ENCODE peak calls at places on chromosomes 7 and 10, in seven cellular contexts. One of them, this sample, is unnamed.

GRCh38 chr7:110442386-110442837 is 648.5 kb upstream of the LRRN3 start:
- DNase-seq in IMR-90: peak; percentile 37
- DNase-seq in A549: peak; percentile 62
- DNase-seq in GM12891: peak; percentile 9
- DNase-seq in NB4: peak; percentile 67
- DNase-seq in Peyer's patch: no peak
- DNase-seq in transverse colon: no peak
- DNase-seq in this sample: peak; percentile 68

GRCh38 chr10:91805110-91805825 is 7.0 kb downstream of the TNKS2 start:
- DNase-seq in IMR-90: peak; percentile 36
- DNase-seq in A549: no peak
- DNase-seq in GM12891: no peak
- DNase-seq in NB4: peak; percentile 13
- DNase-seq in Peyer's patch: no peak
- DNase-seq in transverse colon: no peak
- DNase-seq in this sample: no peak

GRCh38 chr10:92677708-92678107 is 12.0 kb upstream of the HHEX start:
- DNase-seq in IMR-90: no peak
- DNase-seq in A549: no peak
- DNase-seq in GM12891: no peak
- DNase-seq in NB4: no peak
- DNase-seq in Peyer's patch: no peak
- DNase-seq in transverse colon: no peak
- DNase-seq in this sample: no peak

GRCh38 chr7:33076737-33077136 is 14.2 kb upstream of the NT5C3A start:
- DNase-seq in IMR-90: no peak
- DNase-seq in A549: no peak
- DNase-seq in GM12891: no peak
- DNase-seq in NB4: no peak
- DNase-seq in Peyer's patch: no peak
- DNase-seq in transverse colon: no peak
- DNase-seq in this sample: no peak

GRCh38 chr7:21844742-21845141 is 101.0 kb downstream of the CDCA7L start:
- DNase-seq in IMR-90: no peak
- DNase-seq in A549: no peak
- DNase-seq in GM12891: no peak
- DNase-seq in NB4: no peak
- DNase-seq in Peyer's patch: no peak
- DNase-seq in transverse colon: no peak
- DNase-seq in this sample: no peak

GRCh38 chr7:120833551-120833950 is 24.4 kb downstream of the TSPAN12 start:
- DNase-seq in IMR-90: no peak
- DNase-seq in A549: no peak
- DNase-seq in GM12891: no peak
- DNase-seq in NB4: peak; percentile 18
- DNase-seq in Peyer's patch: no peak
- DNase-seq in transverse colon: no peak
- DNase-seq in this sample: no peak

GRCh38 chr10:133359972-133360610 is 2.3 kb upstream of the FUOM start:
- DNase-seq in IMR-90: no peak
- DNase-seq in A549: no peak
- DNase-seq in GM12891: no peak
- DNase-seq in NB4: no peak
- DNase-seq in Peyer's patch: peak; percentile 72
- DNase-seq in transverse colon: no peak
- DNase-seq in this sample: no peak

GRCh38 chr10:17115683-17116082 is 13.9 kb downstream of the CUBN start:
- DNase-seq in IMR-90: peak; percentile 51
- DNase-seq in A549: peak; percentile 56
- DNase-seq in GM12891: no peak
- DNase-seq in NB4: no peak
- DNase-seq in Peyer's patch: no peak
- DNase-seq in transverse colon: no peak
- DNase-seq in this sample: peak; percentile 61

GRCh38 chr7:30975257-30975899 is 11.6 kb downstream of the GHRHR start:
- DNase-seq in IMR-90: no peak
- DNase-seq in A549: no peak
- DNase-seq in GM12891: no peak
- DNase-seq in NB4: no peak
- DNase-seq in Peyer's patch: no peak
- DNase-seq in transverse colon: no peak
- DNase-seq in this sample: no peak

GRCh38 chr10:125060038-125060437 is 100.3 kb downstream of the CTBP2 start:
- DNase-seq in IMR-90: peak; percentile 82
- DNase-seq in A549: no peak
- DNase-seq in GM12891: no peak
- DNase-seq in NB4: no peak
- DNase-seq in Peyer's patch: no peak
- DNase-seq in transverse colon: no peak
- DNase-seq in this sample: peak; percentile 67

GRCh38 chr10:3265081-3265480 is 92.5 kb upstream of the PITRM1 start:
- DNase-seq in IMR-90: peak; percentile 16
- DNase-seq in A549: no peak
- DNase-seq in GM12891: no peak
- DNase-seq in NB4: no peak
- DNase-seq in Peyer's patch: no peak
- DNase-seq in transverse colon: no peak
- DNase-seq in this sample: peak; percentile 26

GRCh38 chr7:1946025-1946424 is 275.9 kb downstream of the ELFN1 start:
- DNase-seq in IMR-90: no peak
- DNase-seq in A549: no peak
- DNase-seq in GM12891: no peak
- DNase-seq in NB4: no peak
- DNase-seq in Peyer's patch: peak; percentile 28
- DNase-seq in transverse colon: no peak
- DNase-seq in this sample: no peak

GRCh38 chr10:35329520-35329919 is 6.8 kb upstream of the CCNY start:
- DNase-seq in IMR-90: no peak
- DNase-seq in A549: no peak
- DNase-seq in GM12891: no peak
- DNase-seq in NB4: no peak
- DNase-seq in Peyer's patch: no peak
- DNase-seq in transverse colon: no peak
- DNase-seq in this sample: no peak

GRCh38 chr10:92830478-92831389 is 17.6 kb upstream of the EXOC6 start:
- DNase-seq in IMR-90: no peak
- DNase-seq in A549: no peak
- DNase-seq in GM12891: no peak
- DNase-seq in NB4: peak; percentile 58
- DNase-seq in Peyer's patch: no peak
- DNase-seq in transverse colon: no peak
- DNase-seq in this sample: peak; percentile 91

GRCh38 chr10:27341001-27341400 is 100.4 kb upstream of the ACBD5 start:
- DNase-seq in IMR-90: no peak
- DNase-seq in A549: peak; percentile 15
- DNase-seq in GM12891: no peak
- DNase-seq in NB4: no peak
- DNase-seq in Peyer's patch: no peak
- DNase-seq in transverse colon: no peak
- DNase-seq in this sample: no peak

GRCh38 chr7:159143780-159144755 is 599 bp downstream of the VIPR2 start:
- DNase-seq in IMR-90: no peak
- DNase-seq in A549: no peak
- DNase-seq in GM12891: no peak
- DNase-seq in NB4: no peak
- DNase-seq in Peyer's patch: no peak
- DNase-seq in transverse colon: no peak
- DNase-seq in this sample: no peak

GRCh38 chr10:119031496-119032059 is 2.1 kb downstream of the NANOS1 start:
- DNase-seq in IMR-90: peak; percentile 43
- DNase-seq in A549: no peak
- DNase-seq in GM12891: no peak
- DNase-seq in NB4: peak; percentile 38
- DNase-seq in Peyer's patch: no peak
- DNase-seq in transverse colon: no peak
- DNase-seq in this sample: no peak

GRCh38 chr10:119029613-119030420 is at the start of gene NANOS1:
- DNase-seq in IMR-90: peak; percentile 21
- DNase-seq in A549: peak; percentile 40
- DNase-seq in GM12891: no peak
- DNase-seq in NB4: peak; percentile 76
- DNase-seq in Peyer's patch: peak; percentile 58
- DNase-seq in transverse colon: no peak
- DNase-seq in this sample: peak; percentile 12

GRCh38 chr10:119028900-119029612 is 458 bp upstream of the NANOS1 start:
- DNase-seq in IMR-90: peak; percentile 81
- DNase-seq in A549: peak; percentile 88
- DNase-seq in GM12891: peak; percentile 95
- DNase-seq in NB4: peak; percentile 94
- DNase-seq in Peyer's patch: peak; percentile 88
- DNase-seq in transverse colon: peak; percentile 89
- DNase-seq in this sample: peak; percentile 87

GRCh38 chr10:119026301-119027110 is 3.0 kb upstream of the NANOS1 start:
- DNase-seq in IMR-90: no peak
- DNase-seq in A549: no peak
- DNase-seq in GM12891: no peak
- DNase-seq in NB4: no peak
- DNase-seq in Peyer's patch: no peak
- DNase-seq in transverse colon: no peak
- DNase-seq in this sample: peak; percentile 47

GRCh38 chr10:119030421-119031250 is 1.1 kb downstream of the NANOS1 start:
- DNase-seq in IMR-90: peak; percentile 47
- DNase-seq in A549: peak; percentile 74
- DNase-seq in GM12891: peak; percentile 61
- DNase-seq in NB4: peak; percentile 93
- DNase-seq in Peyer's patch: peak; percentile 75
- DNase-seq in transverse colon: peak; percentile 60
- DNase-seq in this sample: peak; percentile 51
- TF ChIP-seq POLR2A in IMR-90: no peak
- TF ChIP-seq POLR2A in A549: no peak
- TF ChIP-seq POLR2A in GM12891: no peak
- TF ChIP-seq POLR2A in NB4: peak; percentile 43
- TF ChIP-seq POLR2A in Peyer's patch: no peak
- TF ChIP-seq POLR2A in transverse colon: no peak
- TF ChIP-seq POLR2A in this sample: no peak

GRCh38 chr10:5938291-5938690 is 39.1 kb downstream of the IL15RA start:
- DNase-seq in IMR-90: no peak
- DNase-seq in A549: no peak
- DNase-seq in GM12891: no peak
- DNase-seq in NB4: no peak
- DNase-seq in Peyer's patch: no peak
- DNase-seq in transverse colon: no peak
- DNase-seq in this sample: no peak
- TF ChIP-seq POLR2A in IMR-90: no peak
- TF ChIP-seq POLR2A in A549: no peak
- TF ChIP-seq POLR2A in GM12891: no peak
- TF ChIP-seq POLR2A in NB4: no peak
- TF ChIP-seq POLR2A in Peyer's patch: no peak
- TF ChIP-seq POLR2A in transverse colon: no peak
- TF ChIP-seq POLR2A in this sample: no peak

DNA sequence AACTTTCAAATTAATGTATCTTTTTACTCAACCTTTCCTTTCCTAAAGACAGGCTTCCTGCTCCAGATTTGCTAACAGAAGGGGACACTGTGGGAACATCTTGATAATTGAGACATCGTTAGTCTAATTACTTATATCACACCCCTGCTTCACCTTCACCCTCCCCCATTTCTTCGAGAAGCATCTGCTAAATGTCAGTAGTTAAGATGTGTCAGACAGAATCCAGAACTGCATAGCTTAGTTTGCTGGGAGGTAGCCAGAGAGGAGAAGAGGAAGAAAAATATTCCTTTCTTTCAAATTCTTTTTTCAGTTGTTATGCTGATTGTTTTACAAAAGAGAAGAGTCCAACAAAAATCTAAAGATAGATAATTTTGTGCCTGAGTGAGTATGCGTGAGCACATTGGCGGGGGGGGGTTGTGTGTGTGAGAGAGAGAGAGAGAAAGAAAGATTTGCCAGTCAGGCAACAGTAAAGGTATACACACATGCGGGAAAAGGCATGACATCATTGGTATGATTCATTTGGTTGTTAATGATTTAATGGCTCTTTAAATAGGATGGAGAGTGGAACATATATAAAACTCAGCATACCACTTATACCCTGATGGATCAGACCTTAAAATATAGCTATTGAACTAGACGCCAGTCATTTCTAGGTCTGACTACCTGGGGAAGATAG is 192.3 kb downstream of the PTN start:
- DNase-seq in IMR-90: peak; percentile 94
- DNase-seq in A549: no peak
- DNase-seq in GM12891: no peak
- DNase-seq in NB4: no peak
- DNase-seq in Peyer's patch: no peak
- DNase-seq in transverse colon: no peak
- DNase-seq in this sample: no peak
- TF ChIP-seq POLR2A in IMR-90: no peak
- TF ChIP-seq POLR2A in A549: no peak
- TF ChIP-seq POLR2A in GM12891: no peak
- TF ChIP-seq POLR2A in NB4: no peak
- TF ChIP-seq POLR2A in Peyer's patch: no peak
- TF ChIP-seq POLR2A in transverse colon: no peak
- TF ChIP-seq POLR2A in this sample: no peak

GRCh38 chr10:44028384-44029137 is 356.3 kb downstream of the CXCL12 start:
- DNase-seq in IMR-90: no peak
- DNase-seq in A549: no peak
- DNase-seq in GM12891: no peak
- DNase-seq in NB4: no peak
- DNase-seq in Peyer's patch: no peak
- DNase-seq in transverse colon: no peak
- DNase-seq in this sample: no peak
- TF ChIP-seq POLR2A in IMR-90: no peak
- TF ChIP-seq POLR2A in A549: no peak
- TF ChIP-seq POLR2A in GM12891: no peak
- TF ChIP-seq POLR2A in NB4: no peak
- TF ChIP-seq POLR2A in Peyer's patch: no peak
- TF ChIP-seq POLR2A in transverse colon: no peak
- TF ChIP-seq POLR2A in this sample: no peak

DNA sequence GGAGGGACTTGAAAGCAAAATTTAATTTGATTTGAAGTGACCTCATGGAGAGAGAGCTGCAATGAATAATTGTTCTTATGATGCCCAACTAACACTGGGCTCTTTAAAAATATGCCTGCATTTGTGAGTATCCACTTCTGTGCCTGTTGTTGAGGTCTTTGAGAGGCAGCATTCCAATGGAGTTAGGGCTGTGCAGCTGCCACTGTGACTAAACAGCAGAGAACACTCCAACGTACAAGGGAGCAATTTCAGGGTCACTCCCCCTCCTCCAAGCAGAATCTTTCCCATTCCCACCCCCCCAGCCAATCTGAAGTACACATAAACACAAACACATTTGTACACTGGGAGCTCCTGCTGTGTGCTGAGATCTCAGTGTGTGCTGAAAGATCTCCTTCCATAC is 28.0 kb upstream of the GSAP start:
- DNase-seq in IMR-90: peak; percentile 75
- DNase-seq in A549: no peak
- DNase-seq in GM12891: no peak
- DNase-seq in NB4: no peak
- DNase-seq in Peyer's patch: no peak
- DNase-seq in transverse colon: no peak
- DNase-seq in this sample: no peak
- TF ChIP-seq POLR2A in IMR-90: no peak
- TF ChIP-seq POLR2A in A549: no peak
- TF ChIP-seq POLR2A in GM12891: no peak
- TF ChIP-seq POLR2A in NB4: no peak
- TF ChIP-seq POLR2A in Peyer's patch: no peak
- TF ChIP-seq POLR2A in transverse colon: no peak
- TF ChIP-seq POLR2A in this sample: no peak

GRCh38 chr10:102502029-102502336 is 529 bp downstream of the ACTR1A start:
- DNase-seq in IMR-90: peak; percentile 99
- DNase-seq in A549: peak; percentile 99
- DNase-seq in GM12891: peak; percentile 93
- DNase-seq in NB4: peak; percentile 99
- DNase-seq in Peyer's patch: peak; percentile 99
- DNase-seq in transverse colon: peak; percentile 99
- DNase-seq in this sample: peak; percentile 99
- TF ChIP-seq POLR2A in IMR-90: no peak
- TF ChIP-seq POLR2A in A549: no peak
- TF ChIP-seq POLR2A in GM12891: peak; percentile 45
- TF ChIP-seq POLR2A in NB4: no peak
- TF ChIP-seq POLR2A in Peyer's patch: no peak
- TF ChIP-seq POLR2A in transverse colon: no peak
- TF ChIP-seq POLR2A in this sample: peak; percentile 55